ENCODE peak calls at places on chromosome 7, in seven cellular contexts. One of them, this sample, is unnamed.

GRCh38 chr7:124908258-124908657 is 21.4 kb downstream of the POT1 start:
- DNase-seq in HepG2: no peak
- DNase-seq in HCT116: no peak
- DNase-seq in K562: no peak
- DNase-seq in H1: no peak
- DNase-seq in GM12878: no peak
- DNase-seq in SK-N-SH: no peak
- DNase-seq in this sample: no peak

GRCh38 chr7:91183408-91183807 is 80.8 kb upstream of the FZD1 start:
- DNase-seq in GM12878: no peak
- DNase-seq in H1: no peak
- DNase-seq in HepG2: no peak
- DNase-seq in HCT116: no peak
- DNase-seq in SK-N-SH: no peak
- DNase-seq in K562: no peak
- DNase-seq in this sample: no peak

GRCh38 chr7:67625257-67625713 is 628.7 kb downstream of the TYW1 start:
- DNase-seq in H1: peak; percentile 87
- DNase-seq in HepG2: peak; percentile 51
- DNase-seq in SK-N-SH: peak; percentile 86
- DNase-seq in GM12878: no peak
- DNase-seq in K562: peak; percentile 80
- DNase-seq in HCT116: peak; percentile 8
- DNase-seq in this sample: peak; percentile 69

GRCh38 chr7:113456533-113456932 is 338.2 kb upstream of the SMIM30 start:
- DNase-seq in K562: no peak
- DNase-seq in HCT116: no peak
- DNase-seq in H1: no peak
- DNase-seq in GM12878: no peak
- DNase-seq in HepG2: no peak
- DNase-seq in SK-N-SH: no peak
- DNase-seq in this sample: no peak

GRCh38 chr7:12756841-12757240 is 69.4 kb downstream of the ARL4A start:
- DNase-seq in HepG2: no peak
- DNase-seq in GM12878: no peak
- DNase-seq in K562: no peak
- DNase-seq in HCT116: no peak
- DNase-seq in SK-N-SH: no peak
- DNase-seq in H1: no peak
- DNase-seq in this sample: no peak

GRCh38 chr7:69130421-69130820 is 467.9 kb upstream of the AUTS2 start:
- DNase-seq in SK-N-SH: no peak
- DNase-seq in HCT116: no peak
- DNase-seq in HepG2: no peak
- DNase-seq in K562: no peak
- DNase-seq in H1: no peak
- DNase-seq in GM12878: no peak
- DNase-seq in this sample: no peak

GRCh38 chr7:102864958-102865357 is 47.8 kb upstream of the LRRC17 start:
- DNase-seq in SK-N-SH: no peak
- DNase-seq in HepG2: no peak
- DNase-seq in H1: no peak
- DNase-seq in K562: no peak
- DNase-seq in GM12878: no peak
- DNase-seq in HCT116: no peak
- DNase-seq in this sample: no peak

GRCh38 chr7:118777308-118777707 is 552.8 kb downstream of the ANKRD7 start:
- DNase-seq in HCT116: no peak
- DNase-seq in GM12878: no peak
- DNase-seq in K562: no peak
- DNase-seq in HepG2: no peak
- DNase-seq in SK-N-SH: no peak
- DNase-seq in H1: no peak
- DNase-seq in this sample: no peak

GRCh38 chr7:4748267-4748666 is 27.2 kb upstream of the AP5Z1 start:
- DNase-seq in K562: no peak
- DNase-seq in HCT116: no peak
- DNase-seq in HepG2: no peak
- DNase-seq in GM12878: no peak
- DNase-seq in SK-N-SH: no peak
- DNase-seq in H1: no peak
- DNase-seq in this sample: no peak

GRCh38 chr7:138755831-138756590 is 41.8 kb upstream of the TMEM213 start:
- DNase-seq in H1: no peak
- DNase-seq in HCT116: no peak
- DNase-seq in SK-N-SH: no peak
- DNase-seq in K562: no peak
- DNase-seq in GM12878: no peak
- DNase-seq in HepG2: no peak
- DNase-seq in this sample: no peak

GRCh38 chr7:5636914-5637313 is 144.5 kb downstream of the RNF216 start:
- DNase-seq in SK-N-SH: peak; percentile 50
- DNase-seq in H1: no peak
- DNase-seq in HCT116: no peak
- DNase-seq in GM12878: no peak
- DNase-seq in HepG2: no peak
- DNase-seq in K562: peak; percentile 56
- DNase-seq in this sample: no peak

GRCh38 chr7:1654111-1654510 is 16.0 kb upstream of the ELFN1 start:
- DNase-seq in SK-N-SH: no peak
- DNase-seq in GM12878: no peak
- DNase-seq in HepG2: no peak
- DNase-seq in K562: no peak
- DNase-seq in H1: no peak
- DNase-seq in HCT116: no peak
- DNase-seq in this sample: no peak

GRCh38 chr7:30683306-30683705 is 1.1 kb upstream of the CRHR2 start:
- DNase-seq in SK-N-SH: no peak
- DNase-seq in GM12878: no peak
- DNase-seq in HCT116: no peak
- DNase-seq in K562: no peak
- DNase-seq in HepG2: no peak
- DNase-seq in H1: no peak
- DNase-seq in this sample: no peak

GRCh38 chr7:45033931-45034290 is 33.9 kb downstream of the CCM2 start:
- DNase-seq in GM12878: no peak
- DNase-seq in HepG2: no peak
- DNase-seq in K562: no peak
- DNase-seq in HCT116: no peak
- DNase-seq in H1: no peak
- DNase-seq in SK-N-SH: peak; percentile 44
- DNase-seq in this sample: no peak

GRCh38 chr7:130008941-130009847 is 42.0 kb downstream of the ZC3HC1 start:
- DNase-seq in GM12878: no peak
- DNase-seq in HepG2: peak; percentile 74
- DNase-seq in H1: no peak
- DNase-seq in SK-N-SH: no peak
- DNase-seq in K562: no peak
- DNase-seq in HCT116: peak; percentile 91
- DNase-seq in this sample: peak; percentile 48

GRCh38 chr7:75920431-75921161 is 5.6 kb downstream of the POR start:
- DNase-seq in HepG2: peak; percentile 99
- DNase-seq in K562: peak; percentile 46
- DNase-seq in H1: no peak
- DNase-seq in GM12878: no peak
- DNase-seq in HCT116: no peak
- DNase-seq in SK-N-SH: no peak
- DNase-seq in this sample: no peak

DNA sequence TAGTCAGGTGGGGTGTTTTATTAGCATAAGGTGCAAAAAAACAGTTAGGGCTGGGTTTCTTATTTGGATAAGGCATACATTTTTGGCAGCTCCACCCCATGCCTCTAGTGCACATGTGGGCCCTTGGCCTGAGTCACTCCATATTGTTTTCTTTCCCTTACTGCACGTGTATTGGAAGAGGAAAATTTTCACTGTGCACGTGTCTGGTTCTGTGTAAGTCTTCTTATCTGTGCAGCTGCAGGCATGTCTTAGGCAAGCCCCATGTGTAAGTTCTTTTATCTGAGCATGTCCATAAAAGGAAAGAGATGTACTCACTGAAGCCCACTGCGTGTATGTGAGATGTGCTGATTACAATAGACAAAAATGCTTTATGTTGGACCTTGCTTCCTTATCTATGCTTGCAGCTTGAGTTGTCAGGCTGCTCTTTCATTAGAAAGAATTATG is 540.3 kb upstream of the IGFBP3 start:
- DNase-seq in K562: no peak
- DNase-seq in H1: no peak
- DNase-seq in GM12878: no peak
- DNase-seq in SK-N-SH: no peak
- DNase-seq in HepG2: no peak
- DNase-seq in HCT116: no peak
- DNase-seq in this sample: no peak
- TF ChIP-seq JUND in K562: no peak
- TF ChIP-seq JUND in H1: no peak
- TF ChIP-seq JUND in GM12878: no peak
- TF ChIP-seq JUND in SK-N-SH: no peak
- TF ChIP-seq JUND in HepG2: no peak
- TF ChIP-seq JUND in HCT116: no peak
- TF ChIP-seq JUND in this sample: no peak

DNA sequence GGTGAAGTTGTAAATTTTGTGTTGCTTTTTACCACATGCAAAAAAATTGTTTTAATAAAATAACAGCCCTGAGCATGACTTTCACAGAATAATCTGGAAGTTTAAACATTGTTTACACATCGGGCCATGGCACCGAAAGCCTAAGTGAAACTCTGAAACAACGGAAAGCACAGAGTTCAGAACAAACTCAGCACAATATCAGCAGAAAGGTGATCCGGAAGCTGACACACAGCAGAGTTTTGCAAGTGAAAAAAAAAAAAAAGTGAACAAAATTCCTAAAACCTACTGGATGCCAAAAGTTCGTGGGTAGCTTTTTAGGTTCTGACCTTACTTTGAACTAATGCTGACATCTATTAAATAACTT is 39.8 kb downstream of the ELMO1 start:
- DNase-seq in H1: no peak
- DNase-seq in SK-N-SH: no peak
- DNase-seq in HepG2: no peak
- DNase-seq in K562: no peak
- DNase-seq in HCT116: no peak
- DNase-seq in GM12878: no peak
- DNase-seq in this sample: no peak
- TF ChIP-seq JUND in H1: no peak
- TF ChIP-seq JUND in SK-N-SH: no peak
- TF ChIP-seq JUND in HepG2: no peak
- TF ChIP-seq JUND in K562: no peak
- TF ChIP-seq JUND in HCT116: no peak
- TF ChIP-seq JUND in GM12878: no peak
- TF ChIP-seq JUND in this sample: no peak

GRCh38 chr7:72481934-72482333 is 69.8 kb upstream of the CALN1 start:
- DNase-seq in GM12878: no peak
- DNase-seq in HCT116: no peak
- DNase-seq in SK-N-SH: no peak
- DNase-seq in HepG2: no peak
- DNase-seq in K562: no peak
- DNase-seq in H1: no peak
- DNase-seq in this sample: no peak

DNA sequence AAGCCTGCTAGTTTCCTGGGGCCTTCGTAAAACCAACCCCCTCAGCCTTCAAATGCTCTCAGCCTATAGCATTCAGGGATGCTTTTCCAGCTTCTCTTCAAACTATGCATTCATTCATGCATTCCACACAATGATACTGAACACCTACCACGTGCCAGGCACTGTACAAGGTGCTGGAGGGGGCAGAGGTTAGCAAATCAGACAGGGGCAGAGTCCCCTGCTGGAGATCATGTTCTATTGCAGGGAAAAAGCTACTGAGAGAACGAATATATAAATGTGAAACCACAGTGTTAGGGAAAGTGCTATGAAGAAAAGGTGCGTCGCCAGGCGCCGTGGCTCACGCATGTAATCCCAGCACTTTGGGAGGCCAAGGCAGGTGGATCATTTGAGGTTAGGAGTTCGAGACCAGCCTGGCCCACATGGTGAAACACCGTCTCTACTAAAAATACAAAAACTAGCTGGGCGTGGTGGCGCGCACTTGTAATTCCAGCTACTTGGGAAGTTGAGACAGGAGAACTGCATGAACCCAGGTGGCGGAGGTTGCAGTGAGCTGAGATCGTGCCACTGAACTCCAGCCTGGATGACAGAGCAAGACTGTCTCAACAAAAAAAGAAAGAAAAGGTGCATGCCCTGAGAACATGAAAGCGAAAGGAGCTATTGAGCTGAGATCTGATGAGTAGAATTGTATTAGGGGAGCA is 64.6 kb upstream of the CALN1 start:
- DNase-seq in K562: no peak
- DNase-seq in HCT116: no peak
- DNase-seq in GM12878: no peak
- DNase-seq in H1: peak; percentile 33
- DNase-seq in SK-N-SH: no peak
- DNase-seq in HepG2: no peak
- DNase-seq in this sample: no peak
- TF ChIP-seq JUND in K562: no peak
- TF ChIP-seq JUND in HCT116: no peak
- TF ChIP-seq JUND in GM12878: no peak
- TF ChIP-seq JUND in H1: no peak
- TF ChIP-seq JUND in SK-N-SH: no peak
- TF ChIP-seq JUND in HepG2: no peak
- TF ChIP-seq JUND in this sample: no peak

GRCh38 chr7:94054130-94054529 is 50.0 kb upstream of the BET1 start:
- DNase-seq in SK-N-SH: no peak
- DNase-seq in HepG2: no peak
- DNase-seq in GM12878: no peak
- DNase-seq in HCT116: no peak
- DNase-seq in H1: no peak
- DNase-seq in K562: no peak
- DNase-seq in this sample: no peak

GRCh38 chr7:94059747-94060146 is 55.6 kb upstream of the BET1 start:
- DNase-seq in HCT116: no peak
- DNase-seq in SK-N-SH: no peak
- DNase-seq in GM12878: peak; percentile 33
- DNase-seq in K562: no peak
- DNase-seq in HepG2: no peak
- DNase-seq in H1: no peak
- DNase-seq in this sample: no peak

GRCh38 chr7:94055963-94056362 is 51.8 kb upstream of the BET1 start:
- DNase-seq in K562: no peak
- DNase-seq in GM12878: no peak
- DNase-seq in SK-N-SH: no peak
- DNase-seq in HepG2: no peak
- DNase-seq in HCT116: no peak
- DNase-seq in H1: no peak
- DNase-seq in this sample: no peak

GRCh38 chr7:94057955-94058354 is 53.8 kb upstream of the BET1 start:
- DNase-seq in GM12878: no peak
- DNase-seq in H1: no peak
- DNase-seq in K562: no peak
- DNase-seq in HCT116: no peak
- DNase-seq in SK-N-SH: no peak
- DNase-seq in HepG2: no peak
- DNase-seq in this sample: no peak

DNA sequence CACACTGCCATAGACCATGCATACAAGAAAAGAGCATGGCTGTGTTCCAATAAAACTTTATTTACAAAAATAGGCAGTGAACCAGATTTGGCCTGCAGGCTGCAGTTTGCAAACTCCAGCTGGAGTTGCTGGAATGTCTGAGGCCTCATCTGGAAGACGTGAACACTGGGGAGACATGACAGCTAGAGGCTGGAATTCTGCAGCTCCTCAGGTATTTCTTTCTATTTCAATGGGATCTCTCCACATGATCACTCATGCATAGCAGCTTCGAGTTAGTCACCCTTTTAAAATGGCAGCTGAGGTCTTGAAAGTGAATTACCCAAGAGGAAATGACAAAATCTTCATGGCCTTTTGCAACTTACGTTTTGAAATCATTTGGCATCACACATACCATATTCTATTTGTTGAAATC is 52.6 kb upstream of the BET1 start:
- DNase-seq in K562: no peak
- DNase-seq in H1: no peak
- DNase-seq in GM12878: no peak
- DNase-seq in SK-N-SH: no peak
- DNase-seq in HCT116: no peak
- DNase-seq in HepG2: no peak
- DNase-seq in this sample: no peak
- TF ChIP-seq JUND in K562: no peak
- TF ChIP-seq JUND in H1: no peak
- TF ChIP-seq JUND in GM12878: no peak
- TF ChIP-seq JUND in SK-N-SH: peak; percentile 24
- TF ChIP-seq JUND in HCT116: no peak
- TF ChIP-seq JUND in HepG2: no peak
- TF ChIP-seq JUND in this sample: no peak